ENCODE peak calls at places on chromosomes 11 and 22, in five cellular contexts. D is kidney epithelial cell; M is small intestine; S is right cardiac atrium; B is CD8-positive, alpha-beta T cell. Q is an unnamed sample.

GRCh38 chr11:66346476-66347424 is 679 bp downstream of the B4GAT1 start:
- DNase-seq in D (no peak), M (no peak), S (peak; percentile 61), B (no peak), Q (no peak)

GRCh38 chr11:71467164-71467563 is 14.2 kb downstream of the NADSYN1 start:
- DNase-seq in B (no peak), D (no peak), S (no peak), M (no peak), Q (no peak)

GRCh38 chr11:2089536-2090165 is 49.5 kb downstream of the IGF2 start:
- DNase-seq in D (no peak), B (no peak), S (no peak), M (peak; percentile 22), Q (no peak)

GRCh38 chr11:130911306-130911705 is 5.0 kb downstream of the SNX19 start:
- DNase-seq in M (no peak), B (no peak), D (no peak), S (no peak), Q (no peak)

GRCh38 chr11:83054904-83055380 is 16.8 kb downstream of the RAB30 start:
- DNase-seq in D (no peak), S (no peak), B (no peak), M (peak; percentile 96), Q (no peak)

GRCh38 chr11:127130321-127130720 is 129.8 kb upstream of the KIRREL3 start:
- DNase-seq in M (no peak), B (no peak), D (no peak), S (no peak), Q (no peak)

GRCh38 chr22:17881366-17881765 is 107.1 kb upstream of the BID start:
- DNase-seq in M (no peak), D (no peak), B (no peak), S (peak; percentile 24), Q (no peak)

GRCh38 chr11:36149538-36150242 is 139.5 kb downstream of the COMMD9 start:
- DNase-seq in D (peak; percentile 97), M (peak; percentile 84), B (no peak), S (no peak), Q (peak; percentile 67)

GRCh38 chr22:42412744-42413220 is 19.4 kb downstream of the NFAM1 start:
- DNase-seq in S (peak; percentile 33), D (no peak), M (no peak), B (no peak), Q (no peak)

GRCh38 chr22:48153726-48154125 is 1391.3 kb downstream of the TBC1D22A start:
- DNase-seq in M (no peak), D (no peak), B (no peak), S (no peak), Q (no peak)

GRCh38 chr11:127733552-127733951 is 733.0 kb upstream of the KIRREL3 start:
- DNase-seq in M (no peak), S (peak; percentile 20), D (no peak), B (no peak), Q (no peak)

GRCh38 chr11:65918211-65919150 is at the start of gene C11orf68:
- DNase-seq in D (no peak), M (peak; percentile 52), S (no peak), B (no peak), Q (no peak)

GRCh38 chr11:130888790-130889189 is 27.5 kb downstream of the SNX19 start:
- DNase-seq in B (no peak), M (no peak), S (no peak), D (no peak), Q (no peak)

GRCh38 chr11:2534131-2534956 is 89.5 kb downstream of the KCNQ1 start:
- DNase-seq in B (no peak), M (peak; percentile 65), D (peak; percentile 7), S (peak; percentile 52), Q (no peak)

GRCh38 chr22:42688241-42688913 is 32.3 kb downstream of the A4GALT start:
- DNase-seq in B (no peak), M (peak; percentile 44), D (peak; percentile 79), S (peak; percentile 96), Q (peak; percentile 86)

GRCh38 chr22:42892571-42893316 is 35.7 kb upstream of the ARFGAP3 start:
- DNase-seq in M (no peak), D (no peak), S (peak; percentile 36), B (no peak), Q (no peak)

GRCh38 chr11:65496304-65497140 is 2.3 kb upstream of the MALAT1 start:
- DNase-seq in S (peak; percentile 55), B (no peak), M (no peak), D (no peak), Q (peak; percentile 60)

GRCh38 chr22:45575607-45576272 is 73.1 kb downstream of the FBLN1 start:
- DNase-seq in M (no peak), S (peak; percentile 61), D (no peak), B (no peak), Q (no peak)

GRCh38 chr11:116695657-116696254 is 77.0 kb downstream of the BUD13 start:
- DNase-seq in B (no peak), M (no peak), S (no peak), D (no peak), Q (no peak)

GRCh38 chr22:39690901-39691620 is 120.5 kb downstream of the CACNA1I start:
- DNase-seq in M (no peak), B (no peak), D (no peak), S (peak; percentile 23), Q (no peak)
- H3K27me3 ChIP-seq in M (no peaks in the 10 kb centered on the region), B (no peaks in the 10 kb centered on the region), D (peaks cover 61% of the 10 kb centered on the region), S (no peaks in the 10 kb centered on the region), Q (peaks cover 70% of the 10 kb centered on the region)

DNA sequence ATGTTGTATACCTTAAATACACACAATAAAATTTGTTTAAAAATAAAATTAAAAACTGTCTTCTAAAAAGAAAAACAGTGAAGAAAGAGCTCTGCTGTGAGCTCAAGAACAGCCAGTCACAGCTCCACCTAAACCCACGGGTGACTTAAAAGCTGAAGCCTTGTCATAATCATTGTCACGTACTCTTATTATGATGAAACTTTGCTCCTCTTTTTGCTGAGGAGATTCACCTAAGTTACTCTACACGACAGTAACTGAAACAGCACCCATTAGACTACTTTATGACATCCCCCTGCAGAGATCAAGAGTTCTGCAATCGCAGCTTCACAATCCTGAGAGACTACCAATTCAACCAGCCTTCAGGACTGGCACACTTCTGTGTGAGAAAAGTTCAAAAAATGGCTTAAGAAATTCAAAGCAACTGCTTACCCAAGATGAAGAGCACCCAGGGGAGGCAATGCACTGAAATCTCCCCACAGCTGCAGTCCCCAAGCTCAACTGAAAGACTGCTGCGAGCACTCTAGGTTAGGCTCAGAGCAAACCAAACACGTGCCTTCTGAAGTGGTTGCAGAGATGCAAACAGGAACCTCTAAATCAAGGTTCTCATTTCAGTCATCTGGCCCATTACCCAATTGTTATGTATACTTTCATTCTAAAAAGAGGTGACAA is at the start of gene JAML:
- DNase-seq in S (no peak), D (no peak), B (peak; percentile 82), M (peak; percentile 45), Q (no peak)
- H3K4me3 ChIP-seq in S (peak within 1 kb of the TSS; percentile 26), D (no peak within 1 kb of the TSS), B (peak within 1 kb of the TSS; percentile 53), M (peak within 1 kb of the TSS; percentile 48), Q (no peak within 1 kb of the TSS)

GRCh38 chr11:13007702-13008435 is 1.2 kb upstream of the RASSF10 start:
- DNase-seq in D (no peak), B (no peak), S (no peak), M (peak; percentile 76), Q (no peak)
- H3K27me3 ChIP-seq in D (no peaks in the 10 kb centered on the region), B (peaks cover 3% of the 10 kb centered on the region), S (peaks cover 3% of the 10 kb centered on the region), M (peaks cover 9% of the 10 kb centered on the region), Q (no peaks in the 10 kb centered on the region)

DNA sequence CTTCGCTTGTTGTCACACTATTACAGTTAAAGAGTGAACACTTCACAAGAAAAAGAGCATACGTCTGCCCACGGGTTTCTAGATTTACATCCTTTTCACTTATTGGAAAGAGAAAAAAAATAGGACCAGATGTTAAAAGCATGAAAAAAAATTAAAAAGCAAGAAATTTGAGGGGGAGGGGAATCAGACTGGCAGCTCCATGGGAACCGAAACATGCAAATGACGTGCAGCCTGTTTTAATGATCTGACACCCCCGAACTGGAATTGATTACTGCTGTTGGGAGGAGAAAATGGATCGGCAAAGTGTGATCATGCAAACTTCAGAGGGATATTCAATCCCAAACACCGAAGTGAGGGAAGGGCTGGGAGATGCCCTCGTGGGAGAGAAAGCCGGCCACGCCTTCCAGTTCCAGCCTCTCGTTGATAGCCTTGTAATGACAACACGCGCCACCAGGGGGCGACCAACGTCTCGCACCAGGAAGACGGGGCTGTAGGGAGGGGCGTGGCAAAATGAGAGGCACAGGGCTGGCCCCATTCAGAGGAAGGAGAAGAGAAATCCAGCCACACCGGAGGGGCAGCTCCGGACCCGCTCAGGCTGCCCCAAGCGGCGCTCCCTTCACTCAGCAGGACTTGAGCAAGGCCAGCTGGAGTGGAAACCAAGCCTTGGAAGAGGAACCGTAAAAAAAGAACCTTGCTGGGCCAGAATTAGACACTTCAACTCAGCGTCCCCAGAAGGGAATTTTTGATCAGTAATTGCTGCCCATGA is 53.8 kb upstream of the SYT13 start:
- DNase-seq in M (peak; percentile 84), D (peak; percentile 56), B (peak; percentile 91), S (peak; percentile 99), Q (peak; percentile 89)
- H3K4me3 ChIP-seq in M (no peak overlapping the region), D (no peak overlapping the region), B (peak overlapping the region; percentile 27), S (no peak overlapping the region), Q (peak overlapping the region; percentile 24)

DNA sequence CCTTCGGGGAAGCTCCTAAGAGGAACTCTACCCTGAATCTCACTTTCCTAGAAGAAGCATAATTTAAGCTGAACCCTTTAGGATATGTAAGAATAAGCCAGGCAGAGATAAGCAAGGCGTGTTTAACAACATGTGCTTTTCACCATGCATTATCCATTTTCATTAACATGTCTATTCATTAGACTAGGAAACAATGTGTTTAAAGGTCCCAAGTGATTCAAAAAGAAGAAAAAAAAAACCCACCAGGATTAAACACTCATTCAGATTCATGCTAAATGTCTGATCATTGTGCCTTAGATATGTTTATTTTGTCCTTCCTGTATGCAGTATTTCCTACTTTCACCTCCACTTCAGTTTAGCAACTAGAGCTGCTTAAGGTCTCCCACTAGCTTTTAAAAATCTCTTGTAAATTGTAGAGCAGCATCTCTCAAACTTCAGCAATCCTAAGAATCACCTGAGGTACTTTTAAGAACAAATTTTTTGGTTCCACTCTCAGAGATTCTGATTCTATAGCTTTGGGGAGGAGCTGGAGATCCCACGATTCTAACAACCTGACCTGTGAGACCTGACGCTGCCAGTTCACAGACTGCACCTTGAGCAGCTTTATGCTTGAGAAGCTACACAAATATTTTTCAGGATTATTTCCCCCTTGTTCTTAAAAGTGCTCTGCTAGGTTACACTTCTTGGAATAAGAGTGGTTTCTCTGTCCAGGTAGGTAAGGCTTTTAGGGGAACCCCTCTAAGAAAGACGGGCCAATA is 955.4 kb upstream of the CCDC90B start:
- DNase-seq in D (no peak), B (no peak), M (no peak), S (no peak), Q (no peak)
- H3K27me3 ChIP-seq in D (no peaks in the 10 kb centered on the region), B (no peaks in the 10 kb centered on the region), M (no peaks in the 10 kb centered on the region), S (no peaks in the 10 kb centered on the region), Q (no peaks in the 10 kb centered on the region)

DNA sequence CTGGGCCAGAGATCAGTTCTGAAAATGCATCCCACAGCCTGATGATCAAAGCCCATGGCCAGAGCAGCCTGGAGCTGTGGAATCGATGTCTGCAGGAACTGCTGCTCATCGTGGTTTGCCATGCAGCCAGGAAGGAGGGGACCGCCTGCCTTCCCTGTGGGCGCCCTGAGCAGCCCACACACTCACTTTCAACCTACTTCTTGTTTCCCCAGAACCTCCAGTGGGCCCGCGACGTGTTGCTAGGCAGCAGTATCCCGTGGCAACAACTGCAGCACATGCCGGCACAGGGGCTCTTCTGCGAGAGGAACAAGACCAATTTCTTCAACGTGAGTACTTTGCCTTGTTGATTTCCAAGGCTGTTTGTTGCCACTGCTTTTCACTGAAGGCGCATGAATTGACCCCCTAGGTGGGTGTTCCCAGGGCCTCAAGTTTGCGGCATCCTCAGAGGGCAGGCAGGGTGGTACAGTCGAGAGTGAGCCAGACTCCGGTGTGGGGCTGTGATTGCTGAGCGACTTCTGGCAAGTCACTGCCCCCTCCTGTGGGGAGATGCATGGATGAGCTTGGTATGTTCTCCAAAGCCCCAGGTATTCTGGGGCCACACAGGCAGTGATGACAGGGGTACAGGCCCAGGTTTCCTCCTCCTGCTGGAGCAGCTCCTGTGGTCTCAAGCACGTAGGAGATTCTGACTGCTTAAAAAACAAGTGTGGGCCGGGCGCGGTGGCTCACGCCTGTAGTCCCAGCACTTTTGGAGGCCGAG is 47.0 kb upstream of the SUSD2 start:
- DNase-seq in S (peak; percentile 69), D (no peak), B (peak; percentile 96), M (no peak), Q (no peak)
- H3K4me3 ChIP-seq in S (no peak overlapping the region), D (no peak overlapping the region), B (peak overlapping the region; percentile 22), M (no peak overlapping the region), Q (no peak overlapping the region)

Q was measured in tibial nerve.